ENCODE peak calls at places on chromosomes 3 and 15, in six cellular contexts. I is dorsolateral prefrontal cortex, K is RWPE1, H is heart left ventricle, A is fibroblast of lung, J is adrenal gland. O is an unnamed sample.

GRCh38 chr3:182596673-182597410 is 196.5 kb upstream of the ATP11B start:
- DNase-seq in A (no peak), I (no peak), J (no peak), H (no peak), K (no peak), O (no peak)

GRCh38 chr15:73841756-73842590 is 31.4 kb upstream of the TBC1D21 start:
- DNase-seq in K (no peak), I (no peak), A (no peak), J (no peak), H (no peak), O (no peak)

GRCh38 chr3:64773150-64773549 is 85.3 kb upstream of the ADAMTS9 start:
- DNase-seq in J (no peak), K (no peak), A (peak; percentile 27), H (no peak), I (no peak), O (no peak)

GRCh38 chr3:102571985-102572384 is 137.2 kb downstream of the ZPLD1 start:
- DNase-seq in A (no peak), I (no peak), H (no peak), K (no peak), J (no peak), O (no peak)

GRCh38 chr3:125587039-125587664 is 8.1 kb downstream of the OSBPL11 start:
- DNase-seq in I (no peak), K (no peak), A (peak; percentile 23), H (no peak), J (no peak), O (no peak)

GRCh38 chr3:156633335-156633734 is 41.1 kb upstream of the TIPARP start:
- DNase-seq in K (no peak), I (no peak), J (peak; percentile 87), A (peak; percentile 41), H (peak; percentile 41), O (peak; percentile 49)

GRCh38 chr3:122457706-122458105 is 41.8 kb upstream of the WDR5B start:
- DNase-seq in K (no peak), I (no peak), H (no peak), J (no peak), A (no peak), O (no peak)

GRCh38 chr3:99499235-99499798 is 139.1 kb upstream of the COL8A1 start:
- DNase-seq in H (peak; percentile 36), A (peak; percentile 78), J (peak; percentile 73), I (no peak), K (peak; percentile 42), O (peak; percentile 16)

GRCh38 chr15:97168704-97169475 is 791.6 kb upstream of the ARRDC4 start:
- DNase-seq in K (no peak), J (peak; percentile 69), A (no peak), H (no peak), I (no peak), O (no peak)

GRCh38 chr3:59756930-59757329 is 707.1 kb upstream of the CFAP20DC start:
- DNase-seq in H (no peak), I (no peak), A (no peak), K (no peak), J (no peak), O (no peak)

GRCh38 chr15:70038730-70039392 is 58.9 kb downstream of the TLE3 start:
- DNase-seq in I (no peak), H (no peak), K (no peak), A (no peak), J (no peak), O (no peak)

GRCh38 chr3:189537135-189537534 is 94.1 kb upstream of the TP63 start:
- DNase-seq in K (no peak), I (no peak), H (no peak), A (no peak), J (no peak), O (no peak)

GRCh38 chr15:77607894-77608261 is 24.8 kb downstream of the LINGO1 start:
- DNase-seq in J (no peak), I (no peak), H (no peak), K (no peak), A (no peak), O (no peak)

GRCh38 chr15:87902772-87903388 is 353.7 kb downstream of the NTRK3 start:
- DNase-seq in K (no peak), I (no peak), J (peak; percentile 60), H (no peak), A (no peak), O (no peak)

GRCh38 chr3:13647314-13648059 is 98.6 kb downstream of the FBLN2 start:
- DNase-seq in I (no peak), A (peak; percentile 74), H (no peak), K (peak; percentile 64), J (no peak), O (peak; percentile 39)

GRCh38 chr3:64240445-64240844 is 15.2 kb upstream of the PRICKLE2 start:
- DNase-seq in I (no peak), A (no peak), K (no peak), H (no peak), J (no peak), O (no peak)

GRCh38 chr3:37546876-37547275 is 314.8 kb upstream of the CTDSPL start:
- DNase-seq in K (peak; percentile 25), H (no peak), J (peak; percentile 70), I (no peak), A (peak; percentile 37), O (peak; percentile 43)

GRCh38 chr15:70726753-70727152 is 36.6 kb downstream of the UACA start:
- DNase-seq in H (no peak), I (no peak), J (no peak), K (no peak), A (no peak), O (no peak)

GRCh38 chr15:43625086-43625485 is 6.5 kb upstream of the STRC start:
- DNase-seq in I (no peak), A (no peak), J (no peak), K (no peak), H (no peak), O (no peak)

GRCh38 chr3:132654190-132654589 is 5.4 kb downstream of the ACAD11 start:
- DNase-seq in K (no peak), H (no peak), J (no peak), A (no peak), I (no peak), O (no peak)

GRCh38 chr15:57920916-57921315 is 144.6 kb downstream of the ALDH1A2 start:
- DNase-seq in I (no peak), H (no peak), A (peak; percentile 4), J (no peak), K (no peak), O (no peak)

GRCh38 chr15:68204776-68205557 is at the start of gene CALML4:
- DNase-seq in A (peak; percentile 55), H (peak; percentile 77), J (peak; percentile 84), K (peak; percentile 58), I (no peak), O (no peak)

GRCh38 chr3:195893121-195893449 is 15.3 kb downstream of the TNK2 start:
- DNase-seq in I (no peak), H (peak; percentile 81), J (no peak), K (no peak), A (no peak), O (no peak)

GRCh38 chr15:101156509-101157159 is 95.2 kb downstream of the CHSY1 start:
- DNase-seq in J (no peak), H (no peak), I (peak; percentile 26), A (no peak), K (no peak), O (peak; percentile 67)

GRCh38 chr3:112568642-112569041 is 6.8 kb downstream of the SLC35A5 start:
- DNase-seq in I (no peak), H (no peak), A (peak; percentile 11), K (peak; percentile 31), J (no peak), O (peak; percentile 12)

GRCh38 chr15:57562220-57562769 is 29.4 kb upstream of the MYZAP start:
- DNase-seq in J (peak; percentile 86), H (peak; percentile 57), I (no peak), A (no peak), K (no peak), O (no peak)

GRCh38 chr3:159928071-159928491 is 60.6 kb upstream of the IL12A start:
- DNase-seq in K (peak; percentile 6), H (no peak), A (peak; percentile 22), J (no peak), I (no peak), O (peak; percentile 65)

GRCh38 chr15:80093854-80094418 is 34.5 kb downstream of the ZFAND6 start:
- DNase-seq in J (peak; percentile 82), I (no peak), K (peak; percentile 50), A (no peak), H (no peak), O (no peak)

GRCh38 chr3:52509753-52510328 is 14.7 kb downstream of the STAB1 start:
- DNase-seq in J (no peak), I (no peak), K (no peak), A (no peak), H (no peak), O (no peak)
- TF ChIP-seq CTCF in J (no peak), I (no peak), K (no peak), A (no peak), H (no peak), O (peak; percentile 19)

GRCh38 chr3:31927806-31928205 is 53.3 kb downstream of the OSBPL10 start:
- DNase-seq in H (no peak), I (no peak), A (no peak), J (no peak), K (no peak), O (no peak)
- H3K27ac ChIP-seq in H (no peak overlapping the region), I (no peak overlapping the region), A (no peak overlapping the region), J (no peak overlapping the region), K (no peak overlapping the region), O (no peak overlapping the region)

DNA sequence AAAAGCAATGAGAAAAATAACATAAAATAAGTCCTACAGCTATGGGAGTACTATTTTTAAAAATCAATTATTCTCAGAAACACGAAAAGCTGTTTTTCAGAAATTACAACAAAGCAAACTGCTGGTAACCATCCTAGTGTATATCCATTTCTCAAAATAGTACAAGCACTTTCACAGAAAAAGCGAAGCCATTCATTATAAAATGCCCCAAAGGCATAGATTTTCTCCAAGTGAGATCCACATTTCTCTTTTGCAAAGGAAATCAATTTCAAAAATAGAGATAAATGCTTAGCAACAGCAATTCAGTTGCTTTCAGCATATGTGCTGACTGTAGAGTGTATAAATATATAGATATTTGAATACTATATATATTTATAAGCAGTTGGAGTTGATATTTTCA is 1266.3 kb downstream of the SI start:
- DNase-seq in J (no peak), K (no peak), H (no peak), I (no peak), A (no peak), O (no peak)
- TF ChIP-seq CTCF in J (no peak), K (no peak), H (no peak), I (no peak), A (no peak), O (no peak)

GRCh38 chr15:67090297-67091072 is 25.1 kb downstream of the SMAD3 start:
- DNase-seq in H (no peak), K (no peak), J (no peak), A (no peak), I (no peak), O (no peak)
- H3K27ac ChIP-seq in H (peak overlapping the region; percentile 57), K (peak overlapping the region; percentile 71), J (no peak overlapping the region), A (peak overlapping the region; percentile 75), I (no peak overlapping the region), O (peak overlapping the region; percentile 38)